ENCODE peak calls at places on chromosomes 5 and 9, in eight cellular contexts. Z, U, E, K, G, X, V and B are unnamed samples.

GRCh38 chr9:86041331-86041741 is 58.0 kb downstream of the GOLM1 start:
- DNase-seq in K (no peak), E (no peak), Z (no peak), X (peak; percentile 44), V (no peak), U (no peak), G (no peak), B (peak; percentile 73)

GRCh38 chr9:126386088-126386487 is 59.5 kb downstream of the MVB12B start:
- DNase-seq in U (peak; percentile 38), K (no peak), V (no peak), E (no peak), Z (no peak), G (no peak), X (peak; percentile 17), B (no peak)

GRCh38 chr5:86143837-86144236 is 473.9 kb upstream of the COX7C start:
- DNase-seq in G (no peak), V (no peak), X (peak; percentile 18), K (no peak), Z (no peak), E (no peak), U (no peak), B (no peak)

GRCh38 chr9:97567182-97567893 is 65.8 kb downstream of the TSTD2 start:
- DNase-seq in X (no peak), E (no peak), Z (no peak), U (no peak), G (peak; percentile 22), K (no peak), V (no peak), B (no peak)

GRCh38 chr5:139982157-139982974 is 60.7 kb downstream of the NRG2 start:
- DNase-seq in K (no peak), E (no peak), Z (no peak), U (peak; percentile 88), G (no peak), X (peak; percentile 31), V (no peak), B (peak; percentile 83)

GRCh38 chr9:130537346-130538050 is 41.9 kb upstream of the FUBP3 start:
- DNase-seq in X (peak; percentile 36), E (no peak), U (peak; percentile 48), K (no peak), V (no peak), Z (no peak), G (no peak), B (no peak)

GRCh38 chr5:136087961-136088871 is 44.4 kb upstream of the SMAD5 start:
- DNase-seq in X (peak; percentile 93), G (no peak), V (no peak), K (no peak), U (no peak), E (no peak), Z (no peak), B (no peak)

GRCh38 chr9:127021664-127022337 is 100.6 kb downstream of the ANGPTL2 start:
- DNase-seq in U (peak; percentile 98), K (no peak), V (no peak), Z (no peak), X (peak; percentile 100), G (no peak), E (no peak), B (peak; percentile 90)

GRCh38 chr5:150188146-150188842 is 1.6 kb upstream of the SLC6A7 start:
- DNase-seq in Z (no peak), G (no peak), X (no peak), V (no peak), U (no peak), K (no peak), E (no peak), B (no peak)

GRCh38 chr5:172527559-172527958 is 73.2 kb upstream of the SH3PXD2B start:
- DNase-seq in G (peak; percentile 15), K (no peak), X (no peak), V (no peak), U (no peak), E (no peak), Z (no peak), B (peak; percentile 51)

GRCh38 chr5:143279698-143280097 is 123.8 kb downstream of the NR3C1 start:
- DNase-seq in V (no peak), Z (no peak), E (no peak), X (no peak), K (no peak), U (no peak), G (no peak), B (no peak)

GRCh38 chr5:36658016-36658415 is 51.6 kb downstream of the SLC1A3 start:
- DNase-seq in K (no peak), Z (no peak), U (no peak), X (no peak), V (no peak), E (no peak), G (no peak), B (no peak)

GRCh38 chr5:135279328-135279727 is 119.7 kb downstream of the MACROH2A1 start:
- DNase-seq in Z (no peak), G (no peak), E (no peak), U (no peak), K (no peak), V (no peak), X (no peak), B (no peak)

GRCh38 chr9:1458503-1458902 is 408.3 kb downstream of the DMRT2 start:
- DNase-seq in K (no peak), G (no peak), U (peak; percentile 69), X (peak; percentile 8), V (no peak), Z (no peak), E (no peak), B (no peak)

GRCh38 chr5:180799194-180799593 is 3.4 kb downstream of the MGAT1 start:
- DNase-seq in G (no peak), E (no peak), X (no peak), U (no peak), K (no peak), V (no peak), Z (no peak), B (no peak)

GRCh38 chr9:96069821-96070220 is 194.3 kb downstream of the ERCC6L2 start:
- DNase-seq in K (no peak), X (no peak), V (no peak), E (no peak), G (no peak), Z (no peak), U (no peak), B (no peak)

GRCh38 chr5:112210430-112211005 is 208.6 kb downstream of the EPB41L4A start:
- DNase-seq in E (no peak), U (peak; percentile 18), Z (no peak), K (no peak), X (peak; percentile 66), V (no peak), G (no peak), B (no peak)

GRCh38 chr5:43017438-43017820 is 22.7 kb downstream of the ANXA2R start:
- DNase-seq in K (no peak), X (peak; percentile 47), U (peak; percentile 59), E (no peak), V (no peak), G (peak; percentile 71), Z (no peak), B (no peak)

GRCh38 chr9:91285729-91286353 is 75.9 kb downstream of the AUH start:
- DNase-seq in K (no peak), V (no peak), X (peak; percentile 22), G (no peak), E (no peak), Z (no peak), U (no peak), B (no peak)

GRCh38 chr5:167797933-167798332 is 493.5 kb upstream of the WWC1 start:
- DNase-seq in V (no peak), X (no peak), U (no peak), K (no peak), Z (no peak), E (no peak), G (no peak), B (no peak)

GRCh38 chr9:132810314-132810713 is 67.8 kb downstream of the AK8 start:
- DNase-seq in Z (no peak), U (no peak), K (no peak), E (no peak), X (no peak), V (no peak), G (peak; percentile 14), B (peak; percentile 34)

GRCh38 chr5:115920171-115920725 is 42.0 kb upstream of the LVRN start:
- DNase-seq in K (no peak), X (peak; percentile 61), G (no peak), V (no peak), U (no peak), Z (no peak), E (no peak), B (no peak)

GRCh38 chr9:84493284-84493947 is 152.9 kb upstream of the SLC28A3 start:
- DNase-seq in E (no peak), U (no peak), G (no peak), K (no peak), V (no peak), Z (no peak), X (no peak), B (no peak)

GRCh38 chr9:13141629-13142028 is 137.9 kb downstream of the MPDZ start:
- DNase-seq in G (no peak), E (no peak), X (no peak), U (no peak), Z (no peak), K (no peak), V (no peak), B (no peak)

GRCh38 chr5:132526290-132526973 is 16.9 kb downstream of the IL5 start:
- DNase-seq in V (peak; percentile 11), Z (peak; percentile 9), U (peak; percentile 67), E (no peak), K (peak; percentile 61), G (peak; percentile 63), X (peak; percentile 69), B (no peak)

GRCh38 chr5:126849101-126849678 is 72.3 kb downstream of the LMNB1 start:
- DNase-seq in K (no peak), G (no peak), X (peak; percentile 74), V (no peak), E (no peak), U (no peak), Z (no peak), B (no peak)

GRCh38 chr9:90433398-90433890 is 209.2 kb downstream of the DIRAS2 start:
- DNase-seq in U (peak; percentile 8), X (peak; percentile 32), K (no peak), G (no peak), E (no peak), Z (no peak), V (no peak), B (peak; percentile 91)

GRCh38 chr9:90882991-90883600 is 81.5 kb downstream of the SYK start:
- DNase-seq in Z (no peak), X (no peak), E (no peak), U (no peak), K (no peak), V (no peak), G (no peak), B (peak; percentile 57)

GRCh38 chr5:73940747-73941146 is 314.8 kb downstream of the ARHGEF28 start:
- DNase-seq in U (peak; percentile 11), K (no peak), Z (no peak), V (no peak), G (no peak), X (no peak), E (no peak), B (no peak)

GRCh38 chr5:15014809-15015208 is 143.2 kb upstream of the ANKH start:
- DNase-seq in G (no peak), E (no peak), Z (no peak), U (peak; percentile 74), X (peak; percentile 62), V (no peak), K (no peak), B (no peak)

GRCh38 chr5:6822556-6823343 is 109.5 kb downstream of the TENT4A start:
- DNase-seq in E (no peak), X (no peak), K (no peak), Z (no peak), V (peak; percentile 56), G (no peak), U (no peak), B (peak; percentile 80)